ENCODE peak calls at places on chromosome 11, in ten cellular contexts. One of them, this sample, is unnamed.

GRCh38 chr11:20501971-20502370 is 97.4 kb upstream of the SLC6A5 start:
- DNase-seq in GM06990: no peak
- DNase-seq in hepatic stellate cell: no peak
- DNase-seq in cardiac fibroblast: no peak
- DNase-seq in tibial artery: no peak
- DNase-seq in non-pigmented ciliary epithelial cell: no peak
- DNase-seq in NCI-H524: no peak
- DNase-seq in stimulated activated CD8-positive, alpha-beta memory T cell treated with anti-CD3 and anti-CD28 coated beads, Interleukin-4, amount 100 ng/mL, for 1 hour: no peak
- DNase-seq in mesendoderm: no peak
- DNase-seq in T follicular helper cell: no peak
- DNase-seq in this sample: no peak

GRCh38 chr11:67663515-67664212 is 10.8 kb downstream of the ALDH3B2 start:
- DNase-seq in stimulated activated CD8-positive, alpha-beta memory T cell treated with anti-CD3 and anti-CD28 coated beads, Interleukin-4, amount 100 ng/mL, for 1 hour: no peak
- DNase-seq in non-pigmented ciliary epithelial cell: no peak
- DNase-seq in NCI-H524: no peak
- DNase-seq in cardiac fibroblast: no peak
- DNase-seq in hepatic stellate cell: peak
- DNase-seq in GM06990: no peak
- DNase-seq in T follicular helper cell: no peak
- DNase-seq in mesendoderm: no peak
- DNase-seq in tibial artery: no peak
- DNase-seq in this sample: no peak

GRCh38 chr11:60377737-60378136 is 595 bp upstream of the MS4A7 start:
- DNase-seq in NCI-H524: no peak
- DNase-seq in hepatic stellate cell: no peak
- DNase-seq in tibial artery: peak
- DNase-seq in cardiac fibroblast: no peak
- DNase-seq in mesendoderm: no peak
- DNase-seq in T follicular helper cell: no peak
- DNase-seq in non-pigmented ciliary epithelial cell: no peak
- DNase-seq in stimulated activated CD8-positive, alpha-beta memory T cell treated with anti-CD3 and anti-CD28 coated beads, Interleukin-4, amount 100 ng/mL, for 1 hour: no peak
- DNase-seq in GM06990: peak
- DNase-seq in this sample: no peak

GRCh38 chr11:19380375-19380774 is 139.6 kb upstream of the E2F8 start:
- DNase-seq in GM06990: no peak
- DNase-seq in cardiac fibroblast: peak
- DNase-seq in hepatic stellate cell: peak
- DNase-seq in stimulated activated CD8-positive, alpha-beta memory T cell treated with anti-CD3 and anti-CD28 coated beads, Interleukin-4, amount 100 ng/mL, for 1 hour: no peak
- DNase-seq in tibial artery: no peak
- DNase-seq in T follicular helper cell: no peak
- DNase-seq in mesendoderm: peak
- DNase-seq in non-pigmented ciliary epithelial cell: peak
- DNase-seq in NCI-H524: peak
- DNase-seq in this sample: no peak

GRCh38 chr11:112834277-112834755 is 126.9 kb upstream of the NCAM1 start:
- DNase-seq in GM06990: no peak
- DNase-seq in mesendoderm: peak
- DNase-seq in tibial artery: no peak
- DNase-seq in non-pigmented ciliary epithelial cell: no peak
- DNase-seq in stimulated activated CD8-positive, alpha-beta memory T cell treated with anti-CD3 and anti-CD28 coated beads, Interleukin-4, amount 100 ng/mL, for 1 hour: no peak
- DNase-seq in hepatic stellate cell: no peak
- DNase-seq in T follicular helper cell: no peak
- DNase-seq in cardiac fibroblast: no peak
- DNase-seq in NCI-H524: no peak
- DNase-seq in this sample: no peak

GRCh38 chr11:843818-844692 is 1.4 kb downstream of the TSPAN4 start:
- DNase-seq in tibial artery: peak
- DNase-seq in T follicular helper cell: no peak
- DNase-seq in mesendoderm: peak
- DNase-seq in stimulated activated CD8-positive, alpha-beta memory T cell treated with anti-CD3 and anti-CD28 coated beads, Interleukin-4, amount 100 ng/mL, for 1 hour: no peak
- DNase-seq in cardiac fibroblast: peak
- DNase-seq in GM06990: no peak
- DNase-seq in non-pigmented ciliary epithelial cell: peak
- DNase-seq in NCI-H524: no peak
- DNase-seq in hepatic stellate cell: peak
- DNase-seq in this sample: no peak

GRCh38 chr11:65786008-65786785 is 666 bp upstream of the OVOL1 start:
- DNase-seq in non-pigmented ciliary epithelial cell: no peak
- DNase-seq in hepatic stellate cell: no peak
- DNase-seq in GM06990: no peak
- DNase-seq in cardiac fibroblast: no peak
- DNase-seq in NCI-H524: no peak
- DNase-seq in tibial artery: no peak
- DNase-seq in mesendoderm: no peak
- DNase-seq in T follicular helper cell: no peak
- DNase-seq in stimulated activated CD8-positive, alpha-beta memory T cell treated with anti-CD3 and anti-CD28 coated beads, Interleukin-4, amount 100 ng/mL, for 1 hour: no peak
- DNase-seq in this sample: no peak

GRCh38 chr11:114586797-114587196 is 8.8 kb downstream of the NXPE4 start:
- DNase-seq in stimulated activated CD8-positive, alpha-beta memory T cell treated with anti-CD3 and anti-CD28 coated beads, Interleukin-4, amount 100 ng/mL, for 1 hour: no peak
- DNase-seq in NCI-H524: no peak
- DNase-seq in mesendoderm: peak
- DNase-seq in non-pigmented ciliary epithelial cell: no peak
- DNase-seq in hepatic stellate cell: no peak
- DNase-seq in T follicular helper cell: no peak
- DNase-seq in GM06990: no peak
- DNase-seq in cardiac fibroblast: peak
- DNase-seq in tibial artery: no peak
- DNase-seq in this sample: no peak

GRCh38 chr11:65615950-65616574 is 486 bp downstream of the PCNX3 start:
- DNase-seq in GM06990: no peak
- DNase-seq in T follicular helper cell: no peak
- DNase-seq in tibial artery: no peak
- DNase-seq in mesendoderm: peak
- DNase-seq in NCI-H524: peak
- DNase-seq in non-pigmented ciliary epithelial cell: no peak
- DNase-seq in stimulated activated CD8-positive, alpha-beta memory T cell treated with anti-CD3 and anti-CD28 coated beads, Interleukin-4, amount 100 ng/mL, for 1 hour: no peak
- DNase-seq in hepatic stellate cell: no peak
- DNase-seq in cardiac fibroblast: peak
- DNase-seq in this sample: no peak

This sample was measured in T-helper 2 cell.